ENCODE peak calls at places on chromosomes 16 and 17, in ten cellular contexts. X is left cardiac atrium; P is breast epithelium; W is EH; R is activated CD4-positive, alpha-beta T cell treated with anti-CD3 and anti-CD28 coated beads for 24 hours; Z is NCI-H1048; T is right atrium auricular region; M is stimulated activated CD4-positive, alpha-beta T cell treated with anti-CD3 and anti-CD28 coated beads, Interleukin-1b, Interleukin-23, amount 100 ng/mL, for 24 hours; J is AML-193; C is substantia nigra. N is an unnamed sample.

GRCh38 chr16:35841632-35842031 is 2382.2 kb downstream of the TP53TG3F start:
- DNase-seq in X (no peak), P (no peak), W (no peak), R (no peak), Z (no peak), T (no peak), M (no peak), J (no peak), C (no peak), N (no peak)

GRCh38 chr16:71500964-71501363 is 11.8 kb upstream of the ZNF19 start:
- DNase-seq in X (no peak), P (no peak), W (no peak), R (no peak), Z (no peak), T (no peak), M (no peak), J (no peak), C (no peak), N (no peak)

GRCh38 chr17:10305336-10306096 is 67.3 kb downstream of the MYH13 start:
- DNase-seq in X (no peak), P (no peak), W (no peak), R (no peak), Z (no peak), T (no peak), M (no peak), J (no peak), C (no peak), N (no peak)

GRCh38 chr16:997440-998051 is 16.0 kb downstream of the SOX8 start:
- DNase-seq in X (peak; percentile 54), P (no peak), W (peak; percentile 76), R (peak; percentile 42), Z (no peak), T (no peak), M (no peak), J (no peak), C (no peak), N (no peak)

GRCh38 chr17:54744750-54745149 is 155.9 kb upstream of the TOM1L1 start:
- DNase-seq in X (no peak), P (no peak), W (no peak), R (no peak), Z (no peak), T (no peak), M (no peak), J (no peak), C (no peak), N (no peak)

GRCh38 chr16:50196736-50197135 is 43.6 kb downstream of the TENT4B start:
- DNase-seq in X (no peak), P (no peak), W (peak; percentile 83), R (no peak), Z (no peak), T (no peak), M (no peak), J (no peak), C (no peak), N (no peak)

GRCh38 chr17:16418684-16419066 is 3.3 kb downstream of the TRPV2 start:
- DNase-seq in X (no peak), P (no peak), W (no peak), R (no peak), Z (no peak), T (no peak), M (no peak), J (no peak), C (no peak), N (no peak)

GRCh38 chr17:32486091-32486700 is 597 bp upstream of the CDK5R1 start:
- DNase-seq in X (peak; percentile 78), P (no peak), W (peak; percentile 77), R (peak; percentile 54), Z (peak; percentile 27), T (peak; percentile 81), M (no peak), J (peak; percentile 66), C (peak; percentile 86), N (no peak)

GRCh38 chr16:51994597-51994996 is 552.3 kb downstream of the TOX3 start:
- DNase-seq in X (no peak), P (peak; percentile 57), W (peak; percentile 3), R (no peak), Z (peak; percentile 32), T (no peak), M (no peak), J (no peak), C (no peak), N (no peak)

GRCh38 chr17:68435876-68436842 is 21.1 kb downstream of the WIPI1 start:
- DNase-seq in X (peak; percentile 78), P (peak; percentile 82), W (peak; percentile 84), R (peak; percentile 77), Z (peak; percentile 3), T (peak; percentile 88), M (peak; percentile 73), J (peak; percentile 89), C (peak; percentile 29), N (no peak)

GRCh38 chr17:39942076-39942475 is 14.5 kb downstream of the LRRC3C start:
- DNase-seq in X (no peak), P (no peak), W (no peak), R (no peak), Z (no peak), T (no peak), M (no peak), J (no peak), C (no peak), N (no peak)

GRCh38 chr17:3911271-3912053 is 4.8 kb downstream of the P2RX1 start:
- DNase-seq in X (peak; percentile 64), P (no peak), W (no peak), R (peak; percentile 58), Z (no peak), T (no peak), M (peak; percentile 23), J (no peak), C (no peak), N (no peak)

GRCh38 chr16:78259883-78260282 is 160.4 kb downstream of the WWOX start:
- DNase-seq in X (no peak), P (no peak), W (no peak), R (no peak), Z (no peak), T (no peak), M (no peak), J (no peak), C (no peak), N (no peak)

GRCh38 chr17:337866-338265 is 14.7 kb downstream of the RPH3AL start:
- DNase-seq in X (no peak), P (no peak), W (no peak), R (no peak), Z (no peak), T (no peak), M (no peak), J (no peak), C (no peak), N (no peak)

GRCh38 chr16:49542391-49542891 is 168.8 kb downstream of the C16orf78 start:
- DNase-seq in X (no peak), P (no peak), W (no peak), R (no peak), Z (no peak), T (no peak), M (no peak), J (no peak), C (no peak), N (no peak)

GRCh38 chr17:13426991-13427390 is 174.7 kb downstream of the HS3ST3A1 start:
- DNase-seq in X (no peak), P (no peak), W (no peak), R (no peak), Z (no peak), T (no peak), M (no peak), J (no peak), C (no peak), N (no peak)

GRCh38 chr16:3672571-3673041 is 18.1 kb downstream of the DNASE1 start:
- DNase-seq in X (no peak), P (no peak), W (no peak), R (no peak), Z (no peak), T (no peak), M (no peak), J (no peak), C (no peak), N (no peak)

GRCh38 chr17:17524091-17524490 is 27.9 kb upstream of the RASD1 start:
- DNase-seq in X (no peak), P (no peak), W (no peak), R (no peak), Z (no peak), T (no peak), M (no peak), J (no peak), C (no peak), N (no peak)

GRCh38 chr16:81553080-81553813 is 108.6 kb downstream of the CMIP start:
- DNase-seq in X (no peak), P (no peak), W (peak; percentile 48), R (no peak), Z (no peak), T (no peak), M (no peak), J (no peak), C (no peak), N (no peak)

GRCh38 chr17:6654816-6655731 is 3.5 kb downstream of the C17orf100 start:
- DNase-seq in X (no peak), P (no peak), W (no peak), R (no peak), Z (no peak), T (no peak), M (no peak), J (no peak), C (no peak), N (no peak)

GRCh38 chr16:76964464-76965154 is 226.4 kb upstream of the MON1B start:
- DNase-seq in X (no peak), P (no peak), W (no peak), R (no peak), Z (no peak), T (no peak), M (no peak), J (no peak), C (no peak), N (no peak)

GRCh38 chr16:2147981-2148671 is at the start of gene RAB26:
- DNase-seq in X (peak; percentile 84), P (peak; percentile 94), W (peak; percentile 69), R (peak; percentile 25), Z (no peak), T (peak; percentile 75), M (no peak), J (peak; percentile 22), C (peak; percentile 59), N (no peak)

GRCh38 chr17:17940451-17940911 is 31.7 kb downstream of the TOM1L2 start:
- DNase-seq in X (no peak), P (no peak), W (peak; percentile 90), R (no peak), Z (no peak), T (no peak), M (no peak), J (no peak), C (no peak), N (no peak)

GRCh38 chr17:61423967-61424649 is 24.5 kb downstream of the TBX2 start:
- DNase-seq in X (no peak), P (no peak), W (no peak), R (no peak), Z (no peak), T (no peak), M (no peak), J (no peak), C (no peak), N (no peak)

GRCh38 chr16:30132591-30132990 is 9.6 kb upstream of the MAPK3 start:
- DNase-seq in X (no peak), P (no peak), W (no peak), R (no peak), Z (no peak), T (no peak), M (no peak), J (no peak), C (no peak), N (no peak)

GRCh38 chr16:6165330-6165984 is 1067.9 kb upstream of the EEF2KMT start:
- DNase-seq in X (no peak), P (no peak), W (peak; percentile 17), R (no peak), Z (no peak), T (no peak), M (no peak), J (no peak), C (no peak), N (no peak)

GRCh38 chr17:83161298-83162034 is 82.1 kb downstream of the METRNL start:
- DNase-seq in X (no peak), P (peak; percentile 48), W (peak; percentile 79), R (no peak), Z (no peak), T (no peak), M (no peak), J (no peak), C (no peak), N (no peak)

GRCh38 chr16:56193951-56194726 is 2.9 kb downstream of the GNAO1 start:
- DNase-seq in X (peak; percentile 90), P (peak; percentile 87), W (peak; percentile 80), R (peak; percentile 60), Z (no peak), T (peak; percentile 83), M (no peak), J (no peak), C (peak; percentile 90), N (no peak)